ENCODE peak calls at places on chromosome 10, in five cellular contexts. P is H54; W is HEK293T; G is DMS153; L is activated naive CD4-positive, alpha-beta T cell treated with Interleukin-2 at 50 U/mL for 16 hours. C is an unnamed sample.

GRCh38 chr10:73998623-73999622 is 1.0 kb downstream of the VCL start:
- DNase-seq in L (peak), W (peak), P (peak), G (no peak), C (no peak)

GRCh38 chr10:79944428-79945395 is 4.2 kb downstream of the SFTPD start:
- DNase-seq in P (no peak), G (no peak), W (no peak), L (no peak), C (no peak)

GRCh38 chr10:29839826-29840515 is 205.2 kb upstream of the SVIL start:
- DNase-seq in G (peak), L (no peak), P (no peak), W (no peak), C (no peak)

GRCh38 chr10:43299579-43299978 is 32.7 kb upstream of the RASGEF1A start:
- DNase-seq in W (no peak), G (no peak), P (no peak), L (peak), C (no peak)

GRCh38 chr10:127195041-127195506 is 1.3 kb downstream of the INSYN2A start:
- DNase-seq in W (no peak), P (no peak), G (no peak), L (no peak), C (no peak)

GRCh38 chr10:6275022-6275997 is 72.6 kb downstream of the PFKFB3 start:
- DNase-seq in G (no peak), W (peak), L (peak), P (peak), C (peak)

GRCh38 chr10:7184660-7185366 is 226.0 kb downstream of the SFMBT2 start:
- DNase-seq in W (no peak), G (no peak), P (no peak), L (no peak), C (peak)

GRCh38 chr10:69377191-69377590 is 39.5 kb downstream of the TACR2 start:
- DNase-seq in W (no peak), P (no peak), L (no peak), G (no peak), C (no peak)

GRCh38 chr10:65861249-65861648 is 1064.6 kb upstream of the LRRTM3 start:
- DNase-seq in W (no peak), G (no peak), P (peak), L (no peak), C (no peak)

GRCh38 chr10:7984896-7985295 is 69.6 kb upstream of the GATA3 start:
- DNase-seq in L (no peak), P (no peak), G (no peak), W (no peak), C (no peak)

GRCh38 chr10:3277566-3277965 is 105.0 kb upstream of the PITRM1 start:
- DNase-seq in G (no peak), P (no peak), W (no peak), L (no peak), C (no peak)

GRCh38 chr10:111990734-111991133 is 192.8 kb downstream of the GPAM start:
- DNase-seq in W (no peak), P (no peak), G (no peak), L (no peak), C (peak)

C was measured in KBM-7.